ENCODE peak calls at places on chromosomes 12 and 14, in seven cellular contexts. U, X, F, H, Y, I and M are unnamed samples.

GRCh38 chr12:121894633-121895032 is 6.0 kb downstream of the PSMD9 start:
- DNase-seq in U (no peak), X (peak), F (no peak), H (peak), Y (peak), I (no peak), M (no peak)

GRCh38 chr12:52243774-52244614 is 11.0 kb downstream of the KRT7 start:
- DNase-seq in U (no peak), X (peak), F (peak), H (no peak), Y (peak), I (no peak), M (peak)

GRCh38 chr14:101033006-101033405 is 129.5 kb upstream of the RTL1 start:
- DNase-seq in U (no peak), X (no peak), F (no peak), H (no peak), Y (no peak), I (no peak), M (no peak)

GRCh38 chr12:105214670-105215375 is 21.2 kb downstream of the APPL2 start:
- DNase-seq in U (no peak), X (peak), F (no peak), H (no peak), Y (no peak), I (no peak), M (no peak)

GRCh38 chr12:48677782-48678181 is 4.3 kb downstream of the KANSL2 start:
- DNase-seq in U (no peak), X (no peak), F (no peak), H (no peak), Y (no peak), I (no peak), M (no peak)

GRCh38 chr14:104924421-104925213 is at the start of gene PLD4:
- DNase-seq in U (no peak), X (no peak), F (no peak), H (no peak), Y (no peak), I (no peak), M (no peak)

GRCh38 chr14:77641534-77642341 is 25.3 kb upstream of the SPTLC2 start:
- DNase-seq in U (no peak), X (no peak), F (peak), H (no peak), Y (no peak), I (no peak), M (peak)

GRCh38 chr14:91090733-91091132 is 23.1 kb upstream of the DGLUCY start:
- DNase-seq in U (no peak), X (no peak), F (no peak), H (no peak), Y (no peak), I (no peak), M (no peak)

GRCh38 chr12:56932867-56933266 is 1.3 kb downstream of the SDR9C7 start:
- DNase-seq in U (no peak), X (no peak), F (no peak), H (peak), Y (no peak), I (peak), M (no peak)

GRCh38 chr12:47340391-47341015 is 260.7 kb upstream of the AMIGO2 start:
- DNase-seq in U (no peak), X (no peak), F (no peak), H (no peak), Y (no peak), I (no peak), M (no peak)

GRCh38 chr12:123148223-123148622 is 2.7 kb downstream of the PITPNM2 start:
- DNase-seq in U (no peak), X (no peak), F (no peak), H (no peak), Y (no peak), I (no peak), M (no peak)

GRCh38 chr12:5665615-5666014 is 233.7 kb downstream of the NTF3 start:
- DNase-seq in U (no peak), X (no peak), F (no peak), H (no peak), Y (no peak), I (no peak), M (no peak)

GRCh38 chr12:108468149-108468968 is 46.7 kb upstream of the FICD start:
- DNase-seq in U (no peak), X (peak), F (no peak), H (peak), Y (no peak), I (no peak), M (peak)

GRCh38 chr14:95889236-95889979 is 12.8 kb downstream of the TUNAR start:
- DNase-seq in U (no peak), X (no peak), F (peak), H (no peak), Y (no peak), I (no peak), M (no peak)

GRCh38 chr14:24965934-24966593 is 83.9 kb downstream of the STXBP6 start:
- DNase-seq in U (no peak), X (no peak), F (no peak), H (peak), Y (no peak), I (no peak), M (no peak)

GRCh38 chr14:87457727-87458126 is 535.3 kb downstream of the GALC start:
- DNase-seq in U (no peak), X (no peak), F (no peak), H (no peak), Y (no peak), I (no peak), M (no peak)

GRCh38 chr14:91361236-91361811 is 56.3 kb downstream of the CCDC88C start:
- DNase-seq in U (no peak), X (peak), F (no peak), H (no peak), Y (no peak), I (no peak), M (peak)

GRCh38 chr12:131989021-131989420 is 39.3 kb downstream of the EP400 start:
- DNase-seq in U (no peak), X (no peak), F (no peak), H (no peak), Y (no peak), I (peak), M (no peak)

GRCh38 chr12:16166563-16167470 is 110.7 kb downstream of the SLC15A5 start:
- DNase-seq in U (no peak), X (no peak), F (no peak), H (no peak), Y (no peak), I (no peak), M (no peak)

GRCh38 chr12:103140217-103140616 is 182.7 kb downstream of the ASCL1 start:
- DNase-seq in U (no peak), X (no peak), F (no peak), H (no peak), Y (no peak), I (no peak), M (no peak)

GRCh38 chr12:71371132-71371531 is 68.5 kb upstream of the LGR5 start:
- DNase-seq in U (peak), X (peak), F (no peak), H (peak), Y (no peak), I (no peak), M (peak)

GRCh38 chr12:24014853-24015590 is 65.6 kb upstream of the SOX5 start:
- DNase-seq in U (no peak), X (no peak), F (no peak), H (no peak), Y (no peak), I (no peak), M (no peak)

GRCh38 chr12:112705037-112705632 is 86.4 kb upstream of the RPH3A start:
- DNase-seq in U (no peak), X (no peak), F (no peak), H (no peak), Y (peak), I (no peak), M (no peak)

GRCh38 chr14:88551094-88551870 is 3.5 kb downstream of the PTPN21 start:
- DNase-seq in U (peak), X (no peak), F (no peak), H (peak), Y (peak), I (peak), M (peak)
- TF ChIP-seq JUND in U (peak), X (no peak), F (no peak), H (no peak), Y (no peak), I (peak), M (no peak)

DNA sequence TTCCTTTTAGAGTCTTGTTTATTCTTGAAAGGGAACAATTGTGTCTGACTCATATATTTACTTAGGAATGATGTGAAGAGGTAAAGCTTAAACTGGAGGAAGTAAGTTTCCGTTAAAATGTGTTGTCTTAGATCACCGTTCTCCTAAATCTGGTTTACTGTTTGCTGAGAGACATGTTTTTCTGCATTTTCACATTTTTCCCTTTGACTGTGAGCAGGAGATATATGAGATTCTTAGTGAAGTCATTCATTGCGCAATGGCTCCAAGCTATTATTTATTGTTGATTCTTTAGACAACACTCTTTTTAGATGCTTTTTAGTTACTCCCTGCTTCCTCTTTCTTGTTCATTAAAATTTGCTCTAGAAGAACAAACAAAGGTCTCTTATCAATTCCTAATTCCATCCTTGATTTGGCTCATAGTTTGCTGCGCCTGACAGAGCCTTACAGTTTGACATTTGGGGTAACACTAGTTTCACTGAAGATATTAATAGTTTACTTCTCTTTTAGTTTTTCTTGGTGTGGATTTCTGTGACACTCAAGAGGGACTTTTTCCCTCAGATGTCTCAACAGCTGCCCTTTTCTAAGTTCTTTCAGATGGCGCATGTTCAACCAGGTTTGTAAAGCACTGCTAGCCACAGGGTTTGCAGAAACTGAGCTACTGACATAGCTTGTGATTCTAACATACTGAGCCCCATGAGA is 11.4 kb downstream of the CLECL1 start:
- DNase-seq in U (no peak), X (peak), F (peak), H (no peak), Y (no peak), I (no peak), M (no peak)
- TF ChIP-seq JUND in U (no peak), X (no peak), F (no peak), H (no peak), Y (no peak), I (no peak), M (no peak)

GRCh38 chr12:50677858-50678257 is 86.0 kb upstream of the ATF1 start:
- DNase-seq in U (no peak), X (no peak), F (no peak), H (no peak), Y (no peak), I (no peak), M (peak)
- TF ChIP-seq JUND in U (no peak), X (no peak), F (no peak), H (no peak), Y (no peak), I (no peak), M (no peak)

GRCh38 chr12:58920956-58921861 is 905 bp upstream of the LRIG3 start:
- DNase-seq in U (no peak), X (peak), F (no peak), H (no peak), Y (no peak), I (no peak), M (no peak)

GRCh38 chr12:58917699-58918334 is 2.5 kb downstream of the LRIG3 start:
- DNase-seq in U (no peak), X (no peak), F (no peak), H (no peak), Y (no peak), I (no peak), M (no peak)

GRCh38 chr12:58918475-58918874 is 1.8 kb downstream of the LRIG3 start:
- DNase-seq in U (no peak), X (no peak), F (no peak), H (no peak), Y (no peak), I (no peak), M (peak)

GRCh38 chr12:58919271-58920101 is 818 bp downstream of the LRIG3 start:
- DNase-seq in U (no peak), X (peak), F (no peak), H (no peak), Y (no peak), I (no peak), M (no peak)

GRCh38 chr12:58920102-58920955 is at the start of gene LRIG3:
- DNase-seq in U (peak), X (peak), F (no peak), H (peak), Y (peak), I (peak), M (peak)
- TF ChIP-seq JUND in U (no peak), X (no peak), F (no peak), H (no peak), Y (no peak), I (no peak), M (no peak)